ENCODE peak calls at places on chromosomes 2 and 18, in eight cellular contexts. V is GM23248; Y is ACHN; N is EL; Z is activated T-cell treated with anti-CD3 and anti-CD28 coated beads, Interleukin-2, amount 50 U/mL, for 72 hours; K is RWPE1; A is SW 1271; U is cerebellum. J is an unnamed sample.

GRCh38 chr2:200477667-200478121 is 32.2 kb downstream of the KCTD18 start:
- DNase-seq in V (no peak), Y (no peak), N (no peak), Z (no peak), K (no peak), A (no peak), U (no peak), J (no peak)

GRCh38 chr18:56977284-56977683 is 169.6 kb upstream of the BOD1L2 start:
- DNase-seq in V (no peak), Y (no peak), N (no peak), Z (no peak), K (no peak), A (no peak), U (no peak), J (no peak)

GRCh38 chr2:176639016-176639343 is 369.7 kb downstream of the MTX2 start:
- DNase-seq in V (no peak), Y (no peak), N (no peak), Z (no peak), K (no peak), A (no peak), U (no peak), J (no peak)

GRCh38 chr2:204530464-204530805 is 14.8 kb upstream of the PARD3B start:
- DNase-seq in V (no peak), Y (no peak), N (no peak), Z (no peak), K (no peak), A (no peak), U (no peak), J (no peak)

GRCh38 chr2:177731384-177731783 is 338.8 kb downstream of the AGPS start:
- DNase-seq in V (no peak), Y (no peak), N (no peak), Z (no peak), K (no peak), A (no peak), U (no peak), J (no peak)

GRCh38 chr2:158756976-158757375 is 38.1 kb upstream of the DAPL1 start:
- DNase-seq in V (peak), Y (no peak), N (peak), Z (no peak), K (peak), A (no peak), U (no peak), J (peak)

GRCh38 chr2:215370116-215370965 is 58.5 kb downstream of the ATIC start:
- DNase-seq in V (no peak), Y (no peak), N (no peak), Z (no peak), K (no peak), A (no peak), U (no peak), J (no peak)

GRCh38 chr18:77671456-77672167 is 422.0 kb downstream of the GALR1 start:
- DNase-seq in V (no peak), Y (no peak), N (no peak), Z (no peak), K (no peak), A (no peak), U (no peak), J (no peak)

GRCh38 chr18:54880706-54881105 is 52.4 kb downstream of the RAB27B start:
- DNase-seq in V (peak), Y (no peak), N (peak), Z (no peak), K (peak), A (no peak), U (no peak), J (peak)

GRCh38 chr2:112821142-112821541 is 15.4 kb downstream of the IL1B start:
- DNase-seq in V (no peak), Y (no peak), N (no peak), Z (peak), K (no peak), A (no peak), U (no peak), J (no peak)

GRCh38 chr2:110789706-110790105 is 57.3 kb downstream of the ACOXL start:
- DNase-seq in V (no peak), Y (no peak), N (no peak), Z (no peak), K (no peak), A (no peak), U (no peak), J (no peak)

GRCh38 chr2:134549104-134549503 is 169.7 kb downstream of the TMEM163 start:
- DNase-seq in V (peak), Y (no peak), N (peak), Z (no peak), K (peak), A (no peak), U (no peak), J (peak)

GRCh38 chr2:107543793-107544192 is 282.9 kb upstream of the RGPD4 start:
- DNase-seq in V (no peak), Y (no peak), N (no peak), Z (no peak), K (no peak), A (no peak), U (no peak), J (no peak)

GRCh38 chr2:37688771-37689468 is 17.5 kb upstream of the CDC42EP3 start:
- DNase-seq in V (no peak), Y (peak), N (peak), Z (no peak), K (peak), A (peak), U (no peak), J (peak)

GRCh38 chr2:218301176-218301819 is 9.0 kb upstream of the TMBIM1 start:
- DNase-seq in V (peak), Y (peak), N (peak), Z (peak), K (no peak), A (peak), U (peak), J (peak)

GRCh38 chr2:23619941-23620340 is 235.0 kb downstream of the KLHL29 start:
- DNase-seq in V (no peak), Y (no peak), N (no peak), Z (no peak), K (no peak), A (no peak), U (no peak), J (no peak)

GRCh38 chr2:15729709-15730544 is 138.3 kb downstream of the DDX1 start:
- DNase-seq in V (no peak), Y (no peak), N (no peak), Z (no peak), K (no peak), A (no peak), U (no peak), J (no peak)

GRCh38 chr2:118803012-118803411 is 44.4 kb downstream of the EN1 start:
- DNase-seq in V (no peak), Y (no peak), N (no peak), Z (no peak), K (no peak), A (no peak), U (no peak), J (no peak)

GRCh38 chr18:3458952-3459853 is 9.2 kb downstream of the TGIF1 start:
- DNase-seq in V (peak), Y (no peak), N (peak), Z (peak), K (peak), A (no peak), U (no peak), J (peak)

GRCh38 chr2:84704505-84705244 is 176.2 kb downstream of the TRABD2A start:
- DNase-seq in V (no peak), Y (no peak), N (no peak), Z (no peak), K (no peak), A (no peak), U (no peak), J (no peak)

GRCh38 chr18:56651771-56652092 is 573 bp downstream of the WDR7 start:
- DNase-seq in V (no peak), Y (no peak), N (peak), Z (no peak), K (no peak), A (no peak), U (no peak), J (no peak)

J was measured in LHCN-M2.